ENCODE peak calls at places on chromosomes 4 and X, in seven cellular contexts. I is fibroblast of mammary gland, W is fibroblast of the aortic adventitia, N is endothelial cell, B is adrenal gland, J is body of pancreas, K is choroid plexus epithelial cell. V is an unnamed sample.

GRCh38 chrX:16087081-16087480 is 36.3 kb upstream of the GRPR start:
- DNase-seq in I (no peak), W (peak; percentile 1), N (no peak), B (no peak), J (no peak), K (peak; percentile 5), V (no peak)

GRCh38 chrX:104254442-104255115 is at the start of gene ESX1:
- DNase-seq in I (peak; percentile 3), W (no peak), N (peak; percentile 6), B (no peak), J (no peak), K (peak; percentile 12), V (peak; percentile 1)

GRCh38 chr4:166602068-166602467 is 632.2 kb downstream of the SPOCK3 start:
- DNase-seq in I (no peak), W (no peak), N (no peak), B (no peak), J (no peak), K (no peak), V (no peak)

GRCh38 chrX:34810364-34810763 is 132.2 kb upstream of the FAM47B start:
- DNase-seq in I (peak; percentile 52), W (peak; percentile 37), N (no peak), B (no peak), J (no peak), K (peak; percentile 45), V (no peak)

GRCh38 chr4:151854731-151855130 is 93.9 kb upstream of the GATB start:
- DNase-seq in I (peak; percentile 64), W (peak; percentile 63), N (no peak), B (no peak), J (no peak), K (no peak), V (no peak)

GRCh38 chr4:149120331-149121014 is 678.3 kb upstream of the NR3C2 start:
- DNase-seq in I (peak; percentile 26), W (peak; percentile 10), N (no peak), B (no peak), J (no peak), K (peak; percentile 64), V (no peak)

GRCh38 chr4:2220016-2220620 is 21.8 kb downstream of the HAUS3 start:
- DNase-seq in I (peak; percentile 64), W (peak; percentile 79), N (peak; percentile 80), B (peak; percentile 81), J (peak; percentile 78), K (peak; percentile 82), V (peak; percentile 88)

GRCh38 chrX:138847930-138848329 is 136.4 kb upstream of the FGF13 start:
- DNase-seq in I (peak; percentile 42), W (peak; percentile 66), N (no peak), B (no peak), J (no peak), K (peak; percentile 2), V (no peak)

GRCh38 chr4:176238157-176238608 is 30.8 kb downstream of the ASB5 start:
- DNase-seq in I (peak; percentile 82), W (peak; percentile 97), N (no peak), B (no peak), J (no peak), K (peak; percentile 81), V (no peak)

GRCh38 chr4:169823685-169824084 is 65.9 kb upstream of the HPF1 start:
- DNase-seq in I (peak; percentile 67), W (peak; percentile 70), N (peak; percentile 65), B (peak; percentile 36), J (peak; percentile 28), K (peak; percentile 81), V (peak; percentile 38)

GRCh38 chrX:153984351-153985178 is 12.0 kb downstream of the TMEM187 start:
- DNase-seq in I (no peak), W (no peak), N (no peak), B (no peak), J (peak; percentile 50), K (no peak), V (peak; percentile 82)

GRCh38 chrX:46739736-46740135 is 19.2 kb downstream of the SLC9A7 start:
- DNase-seq in I (no peak), W (no peak), N (no peak), B (no peak), J (no peak), K (no peak), V (no peak)

GRCh38 chr4:951186-951585 is 18.9 kb downstream of the TMEM175 start:
- DNase-seq in I (no peak), W (no peak), N (no peak), B (no peak), J (no peak), K (no peak), V (no peak)

GRCh38 chr4:13917010-13917409 is 289.5 kb upstream of the BOD1L1 start:
- DNase-seq in I (peak; percentile 97), W (peak; percentile 69), N (no peak), B (no peak), J (no peak), K (peak; percentile 78), V (no peak)

GRCh38 chr4:46484881-46485280 is 95.0 kb upstream of the GABRA2 start:
- DNase-seq in I (no peak), W (no peak), N (no peak), B (no peak), J (no peak), K (peak; percentile 14), V (no peak)

GRCh38 chrX:134868766-134869495 is 121.9 kb upstream of the SMIM10 start:
- DNase-seq in I (peak; percentile 97), W (peak; percentile 75), N (no peak), B (peak; percentile 21), J (no peak), K (peak; percentile 64), V (no peak)

GRCh38 chr4:123786159-123786915 is 389.7 kb downstream of the SPRY1 start:
- DNase-seq in I (no peak), W (no peak), N (no peak), B (no peak), J (no peak), K (no peak), V (no peak)

GRCh38 chr4:88659061-88659889 is 38.4 kb downstream of the NAP1L5 start:
- DNase-seq in I (peak; percentile 86), W (peak; percentile 86), N (peak; percentile 44), B (peak; percentile 71), J (peak; percentile 62), K (peak; percentile 86), V (peak; percentile 57)

GRCh38 chr4:151669990-151670389 is 90.8 kb downstream of the GATB start:
- DNase-seq in I (no peak), W (no peak), N (no peak), B (no peak), J (no peak), K (no peak), V (no peak)

GRCh38 chrX:51891821-51892551 is 1.4 kb upstream of the MAGED1 start:
- DNase-seq in I (peak; percentile 94), W (peak; percentile 92), N (peak; percentile 10), B (peak; percentile 26), J (peak; percentile 27), K (peak; percentile 42), V (no peak)

GRCh38 chr4:73676881-73677323 is 56.7 kb upstream of the RASSF6 start:
- DNase-seq in I (peak; percentile 59), W (peak; percentile 37), N (no peak), B (peak; percentile 18), J (peak; percentile 41), K (peak; percentile 70), V (no peak)

GRCh38 chr4:67933038-67933437 is 30.3 kb downstream of the TMPRSS11A start:
- DNase-seq in I (no peak), W (no peak), N (no peak), B (no peak), J (no peak), K (no peak), V (no peak)

GRCh38 chrX:105299286-105299685 is 78.8 kb upstream of the TEX13A start:
- DNase-seq in I (no peak), W (no peak), N (no peak), B (no peak), J (no peak), K (no peak), V (no peak)
- TF ChIP-seq CTCF in I (no peak), W (no peak), N (no peak), B (no peak), J (no peak), K (no peak), V (no peak)

DNA sequence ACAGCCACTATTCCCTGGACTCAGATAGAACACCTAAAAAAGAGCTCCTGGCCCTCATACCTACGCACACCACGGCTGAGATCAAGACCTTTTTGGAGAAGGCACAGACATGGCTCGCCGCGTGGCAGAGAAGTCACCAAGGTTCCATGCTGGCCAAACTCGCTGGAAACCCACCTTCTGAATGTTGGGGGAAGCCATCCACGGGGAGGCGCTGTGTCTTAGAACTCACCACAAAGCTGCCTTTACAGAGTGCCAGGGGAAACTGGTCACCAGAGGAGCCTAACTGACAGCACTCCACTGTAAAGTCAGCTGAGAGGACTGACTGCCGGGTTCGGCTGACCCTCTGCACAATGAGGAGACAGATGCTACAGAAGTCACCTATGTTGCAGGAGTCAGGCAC is 97.9 kb downstream of the NEUROG2 start:
- DNase-seq in I (no peak), W (no peak), N (peak; percentile 50), B (no peak), J (no peak), K (no peak), V (no peak)
- TF ChIP-seq CTCF in I (no peak), W (no peak), N (no peak), B (no peak), J (no peak), K (no peak), V (no peak)

GRCh38 chr4:44914223-44914622 is 187.9 kb upstream of the GNPDA2 start:
- DNase-seq in I (peak; percentile 19), W (no peak), N (no peak), B (no peak), J (no peak), K (no peak), V (no peak)
- TF ChIP-seq CTCF in I (no peak), W (no peak), N (no peak), B (no peak), J (no peak), K (no peak), V (no peak)

GRCh38 chrX:98380556-98380955 is 1496.8 kb downstream of the RPA4 start:
- DNase-seq in I (no peak), W (no peak), N (no peak), B (no peak), J (no peak), K (no peak), V (no peak)

GRCh38 chrX:98380106-98380505 is 1496.4 kb downstream of the RPA4 start:
- DNase-seq in I (no peak), W (no peak), N (no peak), B (no peak), J (no peak), K (no peak), V (no peak)

GRCh38 chrX:98379134-98379533 is 1495.4 kb downstream of the RPA4 start:
- DNase-seq in I (no peak), W (no peak), N (no peak), B (no peak), J (no peak), K (no peak), V (no peak)
- TF ChIP-seq CTCF in I (no peak), W (no peak), N (no peak), B (no peak), J (no peak), K (no peak), V (no peak)

V was measured in activated CD8-positive, alpha-beta T cell treated with anti-CD3 and anti-CD28 coated beads for 36 hours.